ENCODE peak calls at places on chromosomes 4 and X, in five cellular contexts. H, T, N, G and U are unnamed samples.

GRCh38 chr4:181078236-181078635 is 1165.0 kb upstream of the TENM3 start:
- DNase-seq in H (no peak), T (no peak), N (no peak), G (no peak), U (no peak)

GRCh38 chr4:888029-888428 is 44.1 kb downstream of the GAK start:
- DNase-seq in H (no peak), T (no peak), N (no peak), G (no peak), U (no peak)

GRCh38 chr4:151960449-151961246 is 199.8 kb upstream of the GATB start:
- DNase-seq in H (no peak), T (no peak), N (no peak), G (no peak), U (no peak)

GRCh38 chr4:61079427-61079826 is 120.7 kb upstream of the ADGRL3 start:
- DNase-seq in H (no peak), T (no peak), N (no peak), G (no peak), U (no peak)

GRCh38 chr4:39698424-39699009 is 581 bp downstream of the UBE2K start:
- DNase-seq in H (peak; percentile 61), T (no peak), N (peak; percentile 87), G (peak; percentile 29), U (peak; percentile 74)

GRCh38 chrX:109710181-109710580 is 22.9 kb downstream of the ACSL4 start:
- DNase-seq in H (no peak), T (no peak), N (no peak), G (no peak), U (no peak)

GRCh38 chr4:141884070-141884469 is 247.7 kb downstream of the IL15 start:
- DNase-seq in H (no peak), T (no peak), N (no peak), G (no peak), U (no peak)

GRCh38 chrX:19799319-19800182 is 87.8 kb downstream of the SH3KBP1 start:
- DNase-seq in H (no peak), T (no peak), N (no peak), G (peak; percentile 16), U (no peak)

GRCh38 chr4:162164881-162165528 is 1.2 kb upstream of the FSTL5 start:
- DNase-seq in H (no peak), T (no peak), N (no peak), G (no peak), U (no peak)

GRCh38 chr4:184653650-184654049 is 4.1 kb downstream of the PRIMPOL start:
- DNase-seq in H (no peak), T (no peak), N (peak; percentile 45), G (no peak), U (no peak)

GRCh38 chr4:158193171-158193749 is 17.0 kb upstream of the TMEM144 start:
- DNase-seq in H (no peak), T (no peak), N (peak; percentile 60), G (no peak), U (no peak)

GRCh38 chrX:78652971-78653822 is 5.9 kb downstream of the RTL3 start:
- DNase-seq in H (no peak), T (no peak), N (no peak), G (no peak), U (no peak)

GRCh38 chrX:144006811-144007210 is 122.9 kb downstream of the UBE2NL start:
- DNase-seq in H (no peak), T (no peak), N (no peak), G (no peak), U (no peak)

GRCh38 chr4:101400096-101400495 is 52.8 kb upstream of the PPP3CA start:
- DNase-seq in H (no peak), T (no peak), N (no peak), G (no peak), U (no peak)

GRCh38 chr4:2071912-2072867 is 13.1 kb downstream of the NAT8L start:
- DNase-seq in H (peak; percentile 33), T (no peak), N (no peak), G (no peak), U (peak; percentile 54)

GRCh38 chrX:40169193-40170086 is 71.7 kb upstream of the BCOR start:
- DNase-seq in H (peak; percentile 68), T (no peak), N (peak; percentile 90), G (peak; percentile 67), U (peak; percentile 70)

GRCh38 chrX:107894038-107894437 is 68.4 kb downstream of the MID2 start:
- DNase-seq in H (no peak), T (no peak), N (peak; percentile 68), G (no peak), U (no peak)

GRCh38 chr4:165861378-165861777 is 11.7 kb upstream of the TLL1 start:
- DNase-seq in H (no peak), T (no peak), N (no peak), G (no peak), U (no peak)

GRCh38 chrX:153443476-153444332 is 2.2 kb downstream of the TREX2 start:
- DNase-seq in H (no peak), T (no peak), N (no peak), G (no peak), U (no peak)

GRCh38 chrX:17412692-17413091 is 37.7 kb downstream of the NHS start:
- DNase-seq in H (no peak), T (no peak), N (no peak), G (no peak), U (no peak)

GRCh38 chr4:25861951-25862410 is 807 bp downstream of the SEL1L3 start:
- DNase-seq in H (no peak), T (no peak), N (peak; percentile 64), G (no peak), U (no peak)

GRCh38 chrX:18885317-18886004 is 98.5 kb downstream of the PHKA2 start:
- DNase-seq in H (no peak), T (peak; percentile 13), N (peak; percentile 17), G (no peak), U (peak; percentile 72)

GRCh38 chr4:6959261-6959660 is 49.6 kb downstream of the TBC1D14 start:
- DNase-seq in H (no peak), T (no peak), N (no peak), G (no peak), U (no peak)

GRCh38 chr4:17526695-17527477 is 11.9 kb downstream of the CLRN2 start:
- DNase-seq in H (no peak), T (no peak), N (no peak), G (no peak), U (no peak)

GRCh38 chr4:47744253-47744652 is 93.6 kb downstream of the CORIN start:
- DNase-seq in H (no peak), T (no peak), N (no peak), G (no peak), U (no peak)

GRCh38 chr4:152728343-152728742 is 48.5 kb upstream of the TMEM154 start:
- DNase-seq in H (no peak), T (no peak), N (no peak), G (no peak), U (no peak)

GRCh38 chr4:8274772-8275241 is 5.3 kb downstream of the HTRA3 start:
- DNase-seq in H (peak; percentile 95), T (no peak), N (no peak), G (no peak), U (peak; percentile 86)